ENCODE peak calls at places on chromosomes 2 and 18, in seven cellular contexts. R, F, X, W, D, P and T are unnamed samples. For H3K4me1, the result is how much of the 10 kb centered on the place peaks cover.

GRCh38 chr2:195411219-195411687 is 245.8 kb upstream of the SLC39A10 start:
- DNase-seq in X (no peak), P (peak), D (peak), W (no peak), F (no peak), R (no peak), T (no peak)

GRCh38 chr2:85439986-85440385 is 21.5 kb downstream of the SH2D6 start:
- DNase-seq in W (no peak), R (no peak), D (no peak), X (no peak), P (no peak), F (no peak), T (peak)

GRCh38 chr18:23166863-23167531 is 31.7 kb downstream of the CABLES1 start:
- DNase-seq in R (no peak), X (no peak), F (peak), P (peak), D (peak), W (no peak), T (peak)

GRCh38 chr18:8724452-8724851 is 19.1 kb downstream of the MTCL1 start:
- DNase-seq in P (no peak), D (no peak), R (no peak), W (no peak), X (no peak), F (no peak), T (peak)

GRCh38 chr2:241029599-241030332 is 31.3 kb downstream of the SNED1 start:
- DNase-seq in X (no peak), W (no peak), P (no peak), F (no peak), R (no peak), D (no peak), T (no peak)

GRCh38 chr18:49052891-49053644 is 102.3 kb upstream of the SMAD7 start:
- DNase-seq in W (no peak), F (no peak), P (peak), R (no peak), X (no peak), D (peak), T (no peak)

GRCh38 chr2:206112108-206112507 is 26.1 kb upstream of the INO80D start:
- DNase-seq in F (no peak), R (no peak), W (no peak), D (no peak), P (peak), X (no peak), T (no peak)

GRCh38 chr2:165401285-165401852 is 68.1 kb upstream of the CSRNP3 start:
- DNase-seq in W (peak), R (peak), F (peak), P (peak), X (peak), D (peak), T (no peak)

GRCh38 chr2:134371041-134371440 is 117.2 kb downstream of the MGAT5 start:
- DNase-seq in W (no peak), X (no peak), R (no peak), D (no peak), P (peak), F (no peak), T (no peak)

GRCh38 chr2:177353084-177353483 is 39.5 kb upstream of the AGPS start:
- DNase-seq in R (no peak), X (no peak), D (peak), W (no peak), P (peak), F (peak), T (no peak)

GRCh38 chr2:238644095-238645081 is 203.5 kb upstream of the TWIST2 start:
- DNase-seq in R (peak), W (peak), P (peak), X (peak), F (no peak), D (peak), T (no peak)

GRCh38 chr2:126798276-126799140 is 100.2 kb upstream of the TEX51 start:
- DNase-seq in F (no peak), W (no peak), P (no peak), D (no peak), R (no peak), X (no peak), T (peak)

GRCh38 chr2:159904565-159905281 is 106.7 kb upstream of the CD302 start:
- DNase-seq in F (peak), D (peak), W (peak), X (peak), R (no peak), P (peak), T (peak)

GRCh38 chr2:161045726-161046125 is 114.5 kb upstream of the TANK start:
- DNase-seq in W (no peak), R (no peak), F (no peak), X (no peak), D (no peak), P (peak), T (no peak)

GRCh38 chr2:102449370-102449974 is 23.6 kb upstream of the SLC9A4 start:
- DNase-seq in P (peak), F (peak), X (peak), D (peak), R (peak), W (peak), T (peak)

GRCh38 chr2:159226059-159226461 is 60.4 kb downstream of the WDSUB1 start:
- DNase-seq in R (peak), P (peak), X (peak), F (no peak), W (no peak), D (peak), T (no peak)

GRCh38 chr2:54626884-54627283 is 96.6 kb upstream of the EML6 start:
- DNase-seq in X (no peak), F (no peak), D (no peak), W (no peak), R (no peak), P (no peak), T (no peak)
- H3K4me1 ChIP-seq in X (under half), F (half or more), D (under half), W (under half), R (under half), P (under half), T (under half)

DNA sequence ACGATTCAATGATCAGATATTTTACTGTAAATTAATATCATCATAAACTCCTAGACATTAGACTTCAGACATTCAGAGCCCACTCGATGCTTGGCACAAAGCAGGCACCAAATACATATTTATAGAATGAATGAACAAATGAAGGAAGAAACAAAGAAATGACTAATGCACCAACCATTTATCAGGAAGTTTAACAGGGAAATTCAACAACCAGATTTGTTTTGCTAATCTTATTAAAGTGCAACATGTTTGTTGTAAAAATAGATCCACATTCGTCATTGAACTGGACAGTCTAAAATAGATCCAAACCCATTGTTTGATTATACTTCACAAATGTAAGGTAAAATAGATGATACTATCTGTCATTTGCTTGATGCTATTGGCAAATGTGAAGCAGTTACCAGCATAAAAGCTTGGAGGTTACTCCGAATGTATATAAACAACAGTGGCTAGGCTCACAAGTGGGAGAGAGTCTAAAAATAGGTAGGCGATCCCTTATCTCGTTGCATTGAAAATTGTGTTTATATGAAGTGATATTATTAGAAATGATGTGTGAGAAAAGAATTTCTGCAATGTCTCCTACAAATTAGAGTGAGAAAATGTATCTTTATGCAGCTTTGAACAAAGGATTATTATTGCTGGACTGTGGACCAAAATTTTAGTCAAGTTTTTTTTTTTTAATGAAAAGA is 246.2 kb downstream of the NEDD4L start:
- DNase-seq in W (no peak), R (no peak), F (no peak), X (no peak), D (no peak), P (peak), T (no peak)
- H3K4me1 ChIP-seq in W (half or more), R (under half), F (under half), X (half or more), D (under half), P (under half), T (under half)

DNA sequence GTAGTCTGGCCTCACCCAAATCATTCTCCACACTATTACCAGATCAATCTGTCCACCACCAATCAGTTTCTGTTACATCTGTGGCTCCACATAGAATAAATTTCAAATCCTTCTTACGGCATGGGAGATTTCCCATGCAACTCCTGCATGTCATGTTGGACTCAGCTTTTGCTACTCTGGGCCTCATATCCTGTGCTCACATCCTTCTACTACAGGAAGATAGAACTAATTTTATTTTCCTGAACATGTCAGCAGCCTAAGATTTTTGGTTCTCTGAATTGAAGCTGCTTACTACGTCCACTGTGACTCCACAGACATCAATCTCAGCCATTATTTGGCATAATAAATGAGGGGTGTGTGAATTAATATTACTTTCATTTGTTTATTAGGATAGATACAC is 181.1 kb downstream of the CCDC85A start:
- DNase-seq in X (no peak), P (no peak), R (no peak), D (no peak), W (no peak), F (no peak), T (no peak)
- H3K4me1 ChIP-seq in X (under half), P (under half), R (under half), D (under half), W (under half), F (under half), T (under half)

DNA sequence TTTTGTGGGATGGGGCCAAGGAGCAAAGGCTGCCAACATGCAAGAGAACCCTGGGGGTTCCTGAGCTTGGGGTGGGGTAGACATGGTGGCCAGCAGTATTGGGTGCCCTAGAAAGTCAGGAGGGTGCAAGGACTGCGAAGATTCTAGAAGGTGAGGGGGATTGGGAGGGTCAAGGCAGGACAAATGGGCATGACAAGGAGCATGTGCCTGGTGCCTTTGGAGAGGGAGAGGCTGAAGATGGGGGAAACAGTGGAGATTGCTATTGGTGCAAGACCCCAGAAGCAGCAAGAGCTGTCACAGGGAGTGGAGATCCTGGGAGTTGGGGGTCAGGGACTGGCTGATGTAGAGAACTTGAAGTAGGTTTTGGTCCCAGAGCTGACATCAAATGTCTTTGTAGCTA is 7.5 kb downstream of the B3GNT2 start:
- DNase-seq in P (no peak), F (no peak), D (no peak), R (no peak), W (no peak), X (no peak), T (peak)
- H3K4me1 ChIP-seq in P (under half), F (half or more), D (under half), R (under half), W (under half), X (under half), T (under half)

GRCh38 chr2:761384-761783 is 84.2 kb upstream of the TMEM18 start:
- DNase-seq in R (no peak), D (no peak), W (no peak), X (no peak), F (no peak), P (no peak), T (no peak)
- H3K4me1 ChIP-seq in R (under half), D (under half), W (under half), X (under half), F (under half), P (under half), T (under half)

DNA sequence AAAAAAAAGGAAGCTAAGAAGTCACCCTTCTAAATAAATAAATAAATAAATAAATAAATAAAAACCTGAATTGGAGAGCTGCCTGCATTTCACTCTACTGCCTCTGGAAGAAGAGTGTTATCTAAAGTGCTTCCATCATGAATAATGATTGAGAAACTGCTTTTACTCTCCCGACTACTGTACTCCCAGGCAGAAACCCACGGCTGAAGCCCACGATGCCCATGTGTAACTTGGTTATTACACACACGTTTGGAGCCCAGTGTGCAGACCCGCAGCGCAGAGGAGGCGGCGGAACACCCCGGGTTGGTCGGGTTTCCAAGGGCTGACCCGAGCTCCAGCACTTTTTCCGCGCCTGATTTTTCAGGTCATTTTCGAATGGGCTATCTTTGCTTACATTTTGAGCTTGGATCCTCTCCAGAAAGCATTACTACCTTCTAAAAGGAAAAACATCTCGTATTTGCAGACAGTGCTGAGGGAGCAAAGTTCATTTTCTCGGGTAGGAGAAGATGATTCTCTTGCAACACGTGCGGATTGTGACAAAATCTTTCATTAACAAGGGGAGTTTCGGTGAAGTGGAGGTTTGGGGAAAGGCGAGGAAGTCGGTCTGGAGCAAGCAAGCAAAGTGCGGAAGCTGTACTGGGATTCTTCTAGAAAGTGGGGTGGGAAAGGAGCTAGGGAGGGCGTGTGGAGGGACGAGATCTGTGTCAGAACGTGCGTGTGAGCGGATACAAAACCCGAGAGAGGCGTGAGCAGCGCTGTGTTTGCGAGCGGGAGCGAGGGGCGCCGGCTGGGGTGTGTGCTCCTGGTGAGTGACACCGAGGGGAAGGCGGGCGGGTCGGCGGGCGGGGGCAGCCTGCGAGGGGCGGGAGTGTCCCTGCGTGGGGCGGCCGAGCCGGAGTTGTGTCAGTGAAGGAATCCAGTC is at the start of gene SPATS2L:
- DNase-seq in R (peak), X (peak), D (peak), W (peak), F (peak), P (peak), T (peak)
- H3K4me1 ChIP-seq in R (half or more), X (half or more), D (under half), W (under half), F (under half), P (under half), T (under half)

DNA sequence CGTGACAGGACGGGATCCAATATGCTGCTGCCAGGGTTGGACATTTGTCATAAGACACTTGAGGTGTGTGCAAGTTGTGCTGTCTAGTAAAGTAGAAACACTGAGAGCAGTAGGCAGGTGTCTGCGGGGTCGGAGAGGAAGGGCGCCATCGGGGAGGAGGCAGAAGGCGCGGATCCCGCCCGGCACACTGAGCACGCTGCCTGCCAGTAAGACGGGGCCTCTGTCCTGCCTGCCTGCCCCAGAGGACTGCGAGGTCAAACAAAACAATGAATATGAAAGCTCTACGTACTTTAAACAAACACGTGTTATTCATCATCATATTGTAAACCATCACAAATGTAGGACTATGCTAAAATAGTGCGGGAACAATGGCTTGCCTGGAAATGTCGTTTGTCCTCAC is 349.3 kb upstream of the SALL3 start:
- DNase-seq in X (no peak), F (no peak), D (no peak), R (no peak), W (no peak), P (no peak), T (no peak)
- H3K4me1 ChIP-seq in X (under half), F (under half), D (under half), R (under half), W (under half), P (under half), T (under half)

GRCh38 chr2:112627060-112628040 is 18.4 kb upstream of the SLC20A1 start:
- DNase-seq in W (peak), D (peak), R (no peak), X (peak), F (peak), P (peak), T (peak)

GRCh38 chr2:112626604-112627059 is 19.1 kb upstream of the SLC20A1 start:
- DNase-seq in R (no peak), P (peak), F (peak), W (peak), X (peak), D (peak), T (peak)

GRCh38 chr2:112629823-112630222 is 15.9 kb upstream of the SLC20A1 start:
- DNase-seq in R (no peak), W (no peak), X (no peak), P (no peak), D (no peak), F (no peak), T (no peak)

GRCh38 chr2:112630268-112630667 is 15.5 kb upstream of the SLC20A1 start:
- DNase-seq in F (no peak), P (no peak), R (no peak), X (no peak), W (no peak), D (no peak), T (peak)

DNA sequence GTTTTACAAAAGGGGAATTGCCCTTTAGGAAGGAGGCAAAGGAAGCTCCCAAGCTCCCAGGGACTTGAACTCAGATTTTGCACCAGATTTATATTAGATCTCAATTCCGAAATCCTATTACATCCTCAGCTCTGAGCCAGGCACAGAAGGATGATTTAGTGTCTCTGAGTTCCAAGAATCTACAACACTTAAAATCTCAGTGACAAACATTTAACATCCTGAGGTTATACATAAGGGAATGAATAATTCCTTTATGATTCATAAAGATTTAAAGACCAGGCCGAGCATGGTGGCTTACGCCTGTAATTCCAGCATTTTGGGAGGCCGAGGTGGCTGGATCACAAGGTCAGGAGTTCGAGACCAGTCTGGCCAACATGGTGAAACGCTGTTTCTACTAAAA is 16.5 kb upstream of the SLC20A1 start:
- DNase-seq in X (no peak), D (no peak), F (no peak), W (no peak), P (no peak), R (no peak), T (no peak)
- H3K4me1 ChIP-seq in X (half or more), D (under half), F (under half), W (under half), P (half or more), R (half or more), T (under half)

GRCh38 chr2:88055436-88056128 is at the start of gene KRCC1:
- DNase-seq in W (peak), F (peak), R (peak), X (peak), D (peak), P (peak), T (peak)

GRCh38 chr2:88059979-88060906 is 4.7 kb upstream of the KRCC1 start:
- DNase-seq in X (peak), P (peak), R (peak), D (peak), W (peak), F (no peak), T (no peak)

GRCh38 chr2:88055049-88055435 is 541 bp downstream of the KRCC1 start:
- DNase-seq in X (peak), W (peak), P (peak), D (peak), R (no peak), F (no peak), T (no peak)

GRCh38 chr2:88058226-88058625 is 2.6 kb upstream of the KRCC1 start:
- DNase-seq in W (no peak), R (no peak), D (no peak), P (no peak), X (no peak), F (no peak), T (no peak)

DNA sequence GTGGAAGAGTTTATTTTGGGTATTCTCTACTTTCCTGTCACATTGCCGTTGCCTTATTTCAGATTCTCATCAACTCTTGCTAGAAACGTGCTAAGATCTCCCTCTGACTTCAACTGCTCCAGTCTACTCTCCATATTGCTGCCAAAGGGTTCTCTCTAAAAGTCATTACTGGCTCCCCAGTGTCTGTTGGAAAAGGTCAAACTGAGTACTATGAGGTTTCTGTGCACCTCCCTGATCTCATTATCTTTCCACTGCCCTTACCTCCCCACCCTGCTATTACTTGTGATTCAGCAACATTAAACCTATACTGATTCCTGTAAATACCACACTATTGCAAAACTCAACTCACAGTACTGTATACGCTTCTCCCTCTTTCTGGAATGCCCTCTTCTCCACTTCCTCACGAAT is 1.9 kb upstream of the KRCC1 start:
- DNase-seq in F (no peak), P (peak), X (no peak), W (no peak), R (no peak), D (peak), T (no peak)
- H3K4me1 ChIP-seq in F (under half), P (under half), X (under half), W (under half), R (under half), D (under half), T (under half)